ENCODE peak calls at places on chromosomes 11 and 22, in five cellular contexts. T, K, Q, R and F are unnamed samples.

GRCh38 chr22:50699001-50699753 is 26.6 kb downstream of the SHANK3 start:
- DNase-seq in R (peak; percentile 35), K (no peak), Q (no peak), T (no peak), F (no peak)

GRCh38 chr22:20999350-21000214 is 2.3 kb downstream of the THAP7 start:
- DNase-seq in Q (no peak), K (no peak), R (no peak), T (no peak), F (no peak)

GRCh38 chr11:29484548-29484947 is 532.3 kb downstream of the KCNA4 start:
- DNase-seq in Q (no peak), T (no peak), R (no peak), K (no peak), F (no peak)

GRCh38 chr11:24234822-24235508 is 261.9 kb upstream of the LUZP2 start:
- DNase-seq in K (no peak), T (no peak), R (no peak), Q (peak; percentile 32), F (no peak)

GRCh38 chr11:73225851-73226250 is 7.8 kb downstream of the P2RY2 start:
- DNase-seq in T (no peak), R (peak; percentile 33), K (no peak), Q (no peak), F (no peak)

GRCh38 chr11:11263238-11264030 is 89.6 kb downstream of the CSNK2A3 start:
- DNase-seq in R (peak; percentile 63), T (no peak), Q (no peak), K (no peak), F (no peak)

GRCh38 chr11:106997241-106997640 is 21.0 kb downstream of the GUCY1A2 start:
- DNase-seq in R (no peak), K (no peak), Q (no peak), T (no peak), F (no peak)

GRCh38 chr11:27410301-27410700 is 47.3 kb upstream of the CCDC34 start:
- DNase-seq in T (no peak), Q (no peak), R (no peak), K (no peak), F (no peak)

GRCh38 chr22:37749831-37750595 is 53.2 kb downstream of the TRIOBP start:
- DNase-seq in K (no peak), T (peak; percentile 83), R (no peak), Q (no peak), F (no peak)

GRCh38 chr11:1197886-1198765 is 24.7 kb upstream of the MUC5B start:
- DNase-seq in T (no peak), Q (no peak), R (peak; percentile 72), K (no peak), F (no peak)

GRCh38 chr11:116885951-116886629 is 48.7 kb upstream of the APOA1 start:
- DNase-seq in Q (peak; percentile 44), R (no peak), T (no peak), K (no peak), F (peak; percentile 33)

GRCh38 chr11:34546511-34547206 is 33.1 kb upstream of the ELF5 start:
- DNase-seq in Q (no peak), R (peak; percentile 36), T (peak; percentile 72), K (no peak), F (no peak)

GRCh38 chr22:35608088-35608487 is 9.0 kb downstream of the MB start:
- DNase-seq in R (no peak), K (no peak), T (no peak), Q (no peak), F (no peak)

GRCh38 chr11:102322560-102322959 is 5.3 kb downstream of the BIRC3 start:
- DNase-seq in R (no peak), K (no peak), Q (no peak), T (no peak), F (no peak)

GRCh38 chr11:60634151-60634550 is 65.3 kb upstream of the MS4A8 start:
- DNase-seq in K (no peak), Q (no peak), R (peak; percentile 83), T (no peak), F (no peak)

GRCh38 chr11:69583068-69583467 is 57.9 kb upstream of the CCND1 start:
- DNase-seq in K (no peak), R (no peak), Q (no peak), T (no peak), F (no peak)

GRCh38 chr22:45328822-45329535 is 19.2 kb downstream of the FAM118A start:
- DNase-seq in Q (no peak), T (no peak), K (no peak), R (no peak), F (no peak)

GRCh38 chr11:31106963-31107576 is 262.5 kb downstream of the DCDC1 start:
- DNase-seq in T (peak; percentile 24), Q (no peak), R (peak; percentile 93), K (peak; percentile 65), F (peak; percentile 22)

GRCh38 chr22:32994046-32994827 is 63.9 kb downstream of the SYN3 start:
- DNase-seq in T (no peak), K (no peak), R (no peak), Q (no peak), F (no peak)

GRCh38 chr22:26479043-26479791 is 4.4 kb downstream of the HPS4 start:
- DNase-seq in Q (no peak), K (no peak), T (no peak), R (no peak), F (no peak)

GRCh38 chr11:118922745-118923627 is 2.7 kb downstream of the BCL9L start:
- DNase-seq in R (no peak), Q (no peak), T (no peak), K (no peak), F (no peak)
- H3K4me3 ChIP-seq in R (peak overlapping the region; percentile 84), Q (peak overlapping the region; percentile 99), T (peak overlapping the region; percentile 92), K (peak overlapping the region; percentile 62), F (peak overlapping the region; percentile 100)

DNA sequence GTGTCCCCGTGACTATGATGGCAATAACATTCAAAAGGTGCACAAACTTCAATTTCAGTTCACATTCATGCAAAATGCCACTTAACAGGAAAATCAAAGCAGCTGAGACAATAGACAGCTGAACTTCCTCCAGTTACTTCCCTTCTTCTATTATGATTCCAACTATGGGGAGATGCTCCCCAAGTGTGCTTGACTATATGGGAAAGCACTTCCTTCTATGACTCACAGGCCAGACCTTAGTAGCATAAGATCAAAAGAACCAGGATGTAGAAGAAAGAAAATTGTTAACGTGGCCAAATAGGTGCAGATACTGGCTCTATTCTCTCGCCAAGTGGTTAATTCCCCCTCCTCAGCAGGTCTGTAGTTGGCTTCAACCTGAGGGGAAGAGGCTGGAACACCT is 7.8 kb upstream of the FAT3 start:
- DNase-seq in T (no peak), K (no peak), R (no peak), Q (no peak), F (no peak)
- TF ChIP-seq CTCF in T (no peak), K (no peak), R (no peak), Q (no peak), F (no peak)

DNA sequence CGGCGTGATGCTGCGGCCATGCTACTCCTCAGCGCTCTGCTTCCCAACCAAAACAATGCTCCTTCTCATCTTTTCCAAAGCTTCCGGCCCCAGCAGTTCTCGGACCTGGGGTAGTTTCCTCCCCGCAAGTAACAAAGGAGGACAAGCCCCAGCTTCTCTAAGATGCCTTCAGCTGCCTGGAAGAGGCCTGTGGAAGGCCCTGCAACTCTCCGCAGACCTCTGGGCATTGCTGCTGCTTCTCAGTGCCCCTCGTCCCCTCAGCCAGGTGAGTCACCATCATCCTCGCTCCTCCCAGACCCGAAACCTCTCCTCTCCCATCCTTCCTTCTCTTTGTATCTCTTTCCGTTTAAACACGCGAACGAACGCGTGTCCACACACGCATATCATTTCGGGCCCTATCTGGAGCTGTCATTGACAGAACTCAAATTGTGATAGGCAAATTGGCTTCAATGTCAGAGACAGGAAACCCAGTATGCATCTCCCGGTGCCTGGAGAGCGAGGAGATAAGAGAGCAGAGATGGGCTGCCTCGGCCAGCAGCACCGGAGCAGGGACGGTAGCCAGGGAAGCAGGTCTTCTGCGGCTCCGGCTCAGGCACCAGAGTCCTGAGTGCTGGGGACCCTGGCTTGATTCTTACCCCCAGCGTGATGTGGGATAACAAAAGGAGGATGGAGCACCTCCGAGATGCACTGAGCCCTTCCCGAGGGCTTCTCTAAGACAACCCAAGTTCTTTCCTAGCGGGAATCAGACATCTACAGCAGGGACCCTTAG is 22.0 kb upstream of the JAM3 start:
- DNase-seq in R (no peak), K (no peak), Q (no peak), T (no peak), F (no peak)
- H3K4me3 ChIP-seq in R (no peak overlapping the region), K (no peak overlapping the region), Q (peak overlapping the region; percentile 25), T (peak overlapping the region; percentile 29), F (no peak overlapping the region)

DNA sequence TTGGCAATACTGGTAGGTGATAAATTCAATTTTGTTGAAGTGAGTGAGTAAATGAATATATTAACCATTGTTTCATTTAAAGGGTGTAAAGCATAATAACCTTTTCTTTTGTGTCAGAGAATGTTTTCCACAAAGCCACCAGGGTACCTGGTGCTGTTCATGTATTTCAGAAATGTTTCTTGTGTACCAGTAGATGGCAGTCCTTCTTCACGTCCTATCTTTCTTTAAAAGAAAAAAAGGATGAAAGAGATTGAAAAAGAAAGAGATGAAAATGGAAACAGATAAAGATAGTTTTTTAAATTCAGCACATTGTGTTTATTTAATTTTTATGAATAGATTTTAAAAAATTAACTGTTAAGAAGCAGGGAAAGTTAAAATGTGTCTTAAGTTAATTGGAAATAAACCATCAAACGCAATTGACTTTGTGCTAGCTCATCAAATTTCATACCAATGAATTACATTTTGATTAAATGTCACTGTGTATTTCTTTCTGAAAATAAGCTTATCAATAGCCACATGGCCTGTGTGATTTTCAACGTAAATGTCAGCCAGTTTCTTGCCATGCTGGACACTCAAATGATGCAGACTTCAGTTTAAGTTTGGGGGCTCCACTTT is 65.5 kb upstream of the CHORDC1 start:
- DNase-seq in T (no peak), Q (no peak), K (peak; percentile 40), R (no peak), F (peak; percentile 20)
- TF ChIP-seq CTCF in T (peak; percentile 47), Q (peak; percentile 53), K (peak; percentile 69), R (peak; percentile 88), F (peak; percentile 60)

GRCh38 chr22:43867839-43868652 is 5.7 kb upstream of the SULT4A1 start:
- DNase-seq in T (no peak), R (peak; percentile 94), Q (peak; percentile 32), K (peak; percentile 28), F (peak; percentile 50)
- H3K4me3 ChIP-seq in T (no peak overlapping the region), R (no peak overlapping the region), Q (no peak overlapping the region), K (no peak overlapping the region), F (no peak overlapping the region)